ENCODE peak calls at places on chromosomes 12 and 14, in eight cellular contexts. One of them, this sample, is unnamed. For H3K36me3, the result is how much of the 10 kb centered on the place peaks cover.

GRCh38 chr14:85464135-85464534 is 65.8 kb upstream of the FLRT2 start:
- DNase-seq in psoas muscle: no peak
- DNase-seq in upper lobe of right lung: no peak
- DNase-seq in effector memory CD4-positive, alpha-beta T cell: no peak
- DNase-seq in cardiac muscle cell: no peak
- DNase-seq in stomach: no peak
- DNase-seq in DND-41: no peak
- DNase-seq in brain microvascular endothelial cell: no peak
- DNase-seq in this sample: no peak

GRCh38 chr14:83535396-83535906 is 1994.5 kb upstream of the FLRT2 start:
- DNase-seq in psoas muscle: no peak
- DNase-seq in upper lobe of right lung: no peak
- DNase-seq in effector memory CD4-positive, alpha-beta T cell: no peak
- DNase-seq in cardiac muscle cell: no peak
- DNase-seq in stomach: no peak
- DNase-seq in DND-41: no peak
- DNase-seq in brain microvascular endothelial cell: no peak
- DNase-seq in this sample: no peak

GRCh38 chr12:63949902-63950301 is 105.4 kb downstream of the SRGAP1 start:
- DNase-seq in psoas muscle: no peak
- DNase-seq in upper lobe of right lung: no peak
- DNase-seq in effector memory CD4-positive, alpha-beta T cell: no peak
- DNase-seq in cardiac muscle cell: peak
- DNase-seq in stomach: no peak
- DNase-seq in DND-41: no peak
- DNase-seq in brain microvascular endothelial cell: no peak
- DNase-seq in this sample: no peak

GRCh38 chr14:64440494-64440893 is 24.8 kb upstream of the AKAP5 start:
- DNase-seq in psoas muscle: no peak
- DNase-seq in upper lobe of right lung: no peak
- DNase-seq in effector memory CD4-positive, alpha-beta T cell: no peak
- DNase-seq in cardiac muscle cell: no peak
- DNase-seq in stomach: no peak
- DNase-seq in DND-41: no peak
- DNase-seq in brain microvascular endothelial cell: no peak
- DNase-seq in this sample: no peak

GRCh38 chr12:62654558-62655241 is 188.1 kb downstream of the MON2 start:
- DNase-seq in psoas muscle: no peak
- DNase-seq in upper lobe of right lung: no peak
- DNase-seq in effector memory CD4-positive, alpha-beta T cell: no peak
- DNase-seq in cardiac muscle cell: no peak
- DNase-seq in stomach: no peak
- DNase-seq in DND-41: peak
- DNase-seq in brain microvascular endothelial cell: no peak
- DNase-seq in this sample: no peak

GRCh38 chr12:124472690-124473279 is 94.6 kb downstream of the NCOR2 start:
- DNase-seq in psoas muscle: no peak
- DNase-seq in upper lobe of right lung: no peak
- DNase-seq in effector memory CD4-positive, alpha-beta T cell: no peak
- DNase-seq in cardiac muscle cell: no peak
- DNase-seq in stomach: no peak
- DNase-seq in DND-41: no peak
- DNase-seq in brain microvascular endothelial cell: no peak
- DNase-seq in this sample: no peak

GRCh38 chr12:66061557-66062279 is 68.8 kb downstream of the LLPH start:
- DNase-seq in psoas muscle: no peak
- DNase-seq in upper lobe of right lung: no peak
- DNase-seq in effector memory CD4-positive, alpha-beta T cell: no peak
- DNase-seq in cardiac muscle cell: peak
- DNase-seq in stomach: no peak
- DNase-seq in DND-41: no peak
- DNase-seq in brain microvascular endothelial cell: no peak
- DNase-seq in this sample: no peak

GRCh38 chr12:24079083-24079482 is 129.6 kb upstream of the SOX5 start:
- DNase-seq in psoas muscle: no peak
- DNase-seq in upper lobe of right lung: no peak
- DNase-seq in effector memory CD4-positive, alpha-beta T cell: no peak
- DNase-seq in cardiac muscle cell: no peak
- DNase-seq in stomach: no peak
- DNase-seq in DND-41: no peak
- DNase-seq in brain microvascular endothelial cell: no peak
- DNase-seq in this sample: no peak

GRCh38 chr14:57486767-57487379 is 6.8 kb downstream of the CCDC198 start:
- DNase-seq in psoas muscle: no peak
- DNase-seq in upper lobe of right lung: no peak
- DNase-seq in effector memory CD4-positive, alpha-beta T cell: no peak
- DNase-seq in cardiac muscle cell: peak
- DNase-seq in stomach: no peak
- DNase-seq in DND-41: peak
- DNase-seq in brain microvascular endothelial cell: peak
- DNase-seq in this sample: no peak

GRCh38 chr12:119153477-119154434 is 25.0 kb upstream of the HSPB8 start:
- DNase-seq in psoas muscle: peak
- DNase-seq in upper lobe of right lung: peak
- DNase-seq in effector memory CD4-positive, alpha-beta T cell: no peak
- DNase-seq in cardiac muscle cell: peak
- DNase-seq in stomach: peak
- DNase-seq in DND-41: peak
- DNase-seq in brain microvascular endothelial cell: peak
- DNase-seq in this sample: no peak

GRCh38 chr12:2409656-2410265 is 357.0 kb downstream of the CACNA1C start:
- DNase-seq in psoas muscle: no peak
- DNase-seq in upper lobe of right lung: peak
- DNase-seq in effector memory CD4-positive, alpha-beta T cell: no peak
- DNase-seq in cardiac muscle cell: no peak
- DNase-seq in stomach: no peak
- DNase-seq in DND-41: no peak
- DNase-seq in brain microvascular endothelial cell: no peak
- DNase-seq in this sample: no peak

DNA sequence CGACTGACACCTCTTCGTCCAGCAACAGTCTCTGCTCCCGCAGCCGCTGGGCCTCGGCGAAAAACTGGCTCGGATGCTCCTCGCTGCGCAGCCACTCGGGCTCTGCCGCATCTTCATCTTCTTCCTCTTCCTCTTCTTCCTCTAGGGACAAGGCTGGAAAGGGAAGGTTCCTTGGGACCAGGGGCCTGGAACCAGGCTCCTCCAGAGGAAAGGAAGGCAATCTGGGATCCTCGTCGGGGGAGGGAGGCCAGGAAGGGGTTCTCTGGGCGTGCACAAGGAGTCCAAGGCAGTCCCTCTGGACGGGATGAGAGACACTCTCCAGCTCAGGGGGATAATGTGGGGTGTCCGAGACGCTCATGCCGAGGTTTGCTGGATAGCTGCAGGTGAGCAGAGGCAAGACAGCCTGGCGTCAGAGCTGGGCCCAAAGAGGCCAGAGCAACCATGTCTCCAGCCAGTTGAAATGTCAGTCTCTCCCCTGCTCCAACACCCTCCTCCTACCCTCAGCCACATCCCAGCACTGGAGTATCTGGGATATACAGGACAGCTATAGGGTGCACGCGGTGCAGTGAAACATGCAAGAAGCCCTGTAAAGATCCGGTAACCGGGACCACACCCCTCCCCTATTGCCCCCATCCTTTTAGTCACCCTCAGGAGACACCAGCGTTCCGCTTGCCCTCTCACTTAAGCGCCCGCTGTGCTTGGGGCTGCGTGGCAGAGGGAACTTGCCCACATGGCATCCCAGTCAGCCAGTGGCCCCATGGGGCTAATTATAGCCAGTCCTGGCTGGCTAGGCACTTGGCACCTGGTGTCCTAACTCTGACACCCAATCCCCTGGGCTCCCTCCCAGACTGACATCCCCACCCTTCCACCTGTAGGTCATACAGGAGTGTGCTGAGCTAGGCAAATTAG is at the start of gene KLHL33:
- DNase-seq in psoas muscle: peak
- DNase-seq in upper lobe of right lung: no peak
- DNase-seq in effector memory CD4-positive, alpha-beta T cell: no peak
- DNase-seq in cardiac muscle cell: no peak
- DNase-seq in stomach: no peak
- DNase-seq in DND-41: no peak
- DNase-seq in brain microvascular endothelial cell: no peak
- DNase-seq in this sample: no peak
- H3K4me3 ChIP-seq in psoas muscle: peak
- H3K4me3 ChIP-seq in upper lobe of right lung: peak
- H3K4me3 ChIP-seq in effector memory CD4-positive, alpha-beta T cell: no peak
- H3K4me3 ChIP-seq in cardiac muscle cell: no peak
- H3K4me3 ChIP-seq in stomach: peak
- H3K4me3 ChIP-seq in DND-41: no peak
- H3K4me3 ChIP-seq in brain microvascular endothelial cell: peak
- H3K4me3 ChIP-seq in this sample: no peak

DNA sequence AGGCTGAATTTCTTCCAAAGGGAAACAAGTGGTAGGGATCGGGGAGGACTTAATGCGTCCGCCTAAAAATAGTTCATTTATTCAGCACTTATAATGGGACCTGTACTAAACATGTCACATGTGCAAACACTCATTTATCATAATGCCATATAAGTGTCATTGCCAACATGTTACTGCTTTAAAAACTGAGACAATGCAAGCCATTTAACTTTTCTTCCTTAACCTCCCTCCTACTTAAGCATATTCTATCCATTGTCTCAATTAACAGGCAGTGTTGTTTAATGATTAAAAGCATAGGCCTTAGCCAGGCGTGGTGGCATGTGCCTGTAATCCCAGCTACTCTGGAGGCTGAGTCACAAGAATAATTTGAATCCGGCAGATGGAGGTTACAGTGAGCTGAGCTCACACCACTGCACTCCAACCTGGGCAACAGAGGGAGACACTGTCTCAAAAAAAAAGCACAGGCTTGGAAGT is 13.5 kb upstream of the SCFD1 start:
- DNase-seq in psoas muscle: no peak
- DNase-seq in upper lobe of right lung: no peak
- DNase-seq in effector memory CD4-positive, alpha-beta T cell: no peak
- DNase-seq in cardiac muscle cell: peak
- DNase-seq in stomach: no peak
- DNase-seq in DND-41: no peak
- DNase-seq in brain microvascular endothelial cell: peak
- DNase-seq in this sample: peak
- H3K36me3 ChIP-seq in psoas muscle: under half
- H3K36me3 ChIP-seq in upper lobe of right lung: under half
- H3K36me3 ChIP-seq in effector memory CD4-positive, alpha-beta T cell: under half
- H3K36me3 ChIP-seq in cardiac muscle cell: under half
- H3K36me3 ChIP-seq in stomach: under half
- H3K36me3 ChIP-seq in DND-41: half or more
- H3K36me3 ChIP-seq in brain microvascular endothelial cell: under half
- H3K36me3 ChIP-seq in this sample: under half

DNA sequence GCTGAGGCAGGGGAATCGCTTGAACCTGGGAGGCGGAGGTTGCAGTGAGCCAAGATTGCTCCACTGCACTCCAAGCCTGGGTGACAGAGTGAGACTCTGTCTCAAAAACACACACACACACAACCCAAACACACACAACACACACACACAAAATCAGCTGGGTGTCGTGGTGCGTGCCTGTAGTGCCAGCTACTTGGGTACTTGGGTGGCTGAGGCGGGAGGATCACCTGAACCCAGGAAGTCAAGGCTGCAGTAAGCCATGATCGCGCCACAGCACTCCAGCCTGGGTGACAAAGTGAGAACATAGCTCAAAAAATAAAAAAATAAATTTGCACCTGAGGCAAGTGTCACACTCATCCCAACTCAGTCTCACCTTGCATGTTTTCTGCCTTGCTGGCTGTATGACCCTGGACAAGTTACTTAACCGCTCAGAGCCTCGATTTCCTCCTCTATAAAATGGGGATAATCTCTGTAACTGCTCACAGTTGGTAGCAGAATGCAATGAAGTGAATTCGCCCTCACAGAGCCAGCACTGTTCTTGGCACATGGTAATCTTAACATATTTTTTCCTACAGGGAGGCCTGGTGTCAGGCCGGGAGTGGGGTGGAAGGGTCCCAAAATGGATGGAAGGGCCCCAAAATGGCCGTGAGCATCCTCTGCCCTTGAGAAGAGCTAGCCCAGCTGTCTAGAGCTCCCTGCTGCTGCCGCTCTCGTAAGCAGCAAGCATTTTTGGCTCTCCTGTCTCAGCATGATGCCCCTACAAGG is 630 bp upstream of the HNF1A start:
- DNase-seq in psoas muscle: no peak
- DNase-seq in upper lobe of right lung: no peak
- DNase-seq in effector memory CD4-positive, alpha-beta T cell: no peak
- DNase-seq in cardiac muscle cell: no peak
- DNase-seq in stomach: no peak
- DNase-seq in DND-41: no peak
- DNase-seq in brain microvascular endothelial cell: no peak
- DNase-seq in this sample: no peak
- H3K27ac ChIP-seq in psoas muscle: no peak
- H3K27ac ChIP-seq in upper lobe of right lung: no peak
- H3K27ac ChIP-seq in effector memory CD4-positive, alpha-beta T cell: no peak
- H3K27ac ChIP-seq in cardiac muscle cell: no peak
- H3K27ac ChIP-seq in stomach: peak
- H3K27ac ChIP-seq in DND-41: no peak
- H3K27ac ChIP-seq in brain microvascular endothelial cell: no peak
- H3K27ac ChIP-seq in this sample: no peak

GRCh38 chr14:52790756-52791203 is 627 bp downstream of the GNPNAT1 start:
- DNase-seq in psoas muscle: no peak
- DNase-seq in upper lobe of right lung: no peak
- DNase-seq in effector memory CD4-positive, alpha-beta T cell: no peak
- DNase-seq in cardiac muscle cell: no peak
- DNase-seq in stomach: no peak
- DNase-seq in DND-41: no peak
- DNase-seq in brain microvascular endothelial cell: no peak
- DNase-seq in this sample: no peak

GRCh38 chr14:52786887-52787286 is 4.5 kb downstream of the GNPNAT1 start:
- DNase-seq in psoas muscle: no peak
- DNase-seq in upper lobe of right lung: no peak
- DNase-seq in effector memory CD4-positive, alpha-beta T cell: no peak
- DNase-seq in cardiac muscle cell: no peak
- DNase-seq in stomach: no peak
- DNase-seq in DND-41: no peak
- DNase-seq in brain microvascular endothelial cell: no peak
- DNase-seq in this sample: no peak

GRCh38 chr14:52790011-52790755 is 1.2 kb downstream of the GNPNAT1 start:
- DNase-seq in psoas muscle: no peak
- DNase-seq in upper lobe of right lung: no peak
- DNase-seq in effector memory CD4-positive, alpha-beta T cell: no peak
- DNase-seq in cardiac muscle cell: no peak
- DNase-seq in stomach: no peak
- DNase-seq in DND-41: no peak
- DNase-seq in brain microvascular endothelial cell: no peak
- DNase-seq in this sample: no peak

GRCh38 chr14:52791204-52792096 is at the start of gene GNPNAT1:
- DNase-seq in psoas muscle: peak
- DNase-seq in upper lobe of right lung: peak
- DNase-seq in effector memory CD4-positive, alpha-beta T cell: peak
- DNase-seq in cardiac muscle cell: peak
- DNase-seq in stomach: peak
- DNase-seq in DND-41: peak
- DNase-seq in brain microvascular endothelial cell: peak
- DNase-seq in this sample: peak

DNA sequence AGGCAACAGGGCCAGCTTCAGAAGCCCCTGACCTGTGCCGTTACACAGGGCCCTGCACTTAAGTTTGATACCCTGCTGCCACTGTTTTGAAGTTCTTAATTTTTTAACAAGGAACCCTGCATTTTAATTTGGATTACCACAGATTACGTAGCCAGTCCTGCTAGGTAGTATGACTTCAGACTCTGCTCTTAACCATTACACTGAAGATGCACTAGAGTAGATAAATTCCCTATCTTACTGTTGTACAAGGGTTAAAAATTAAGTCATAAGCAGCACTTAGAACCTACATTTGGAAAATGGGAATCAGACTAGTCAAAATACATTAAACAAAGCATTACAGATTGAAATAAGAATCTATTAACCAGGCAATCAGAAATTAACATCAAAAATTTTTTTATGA is 2.3 kb downstream of the GNPNAT1 start:
- DNase-seq in psoas muscle: no peak
- DNase-seq in upper lobe of right lung: no peak
- DNase-seq in effector memory CD4-positive, alpha-beta T cell: no peak
- DNase-seq in cardiac muscle cell: no peak
- DNase-seq in stomach: no peak
- DNase-seq in DND-41: no peak
- DNase-seq in brain microvascular endothelial cell: no peak
- DNase-seq in this sample: no peak
- H3K4me3 ChIP-seq in psoas muscle: no peak
- H3K4me3 ChIP-seq in upper lobe of right lung: no peak
- H3K4me3 ChIP-seq in effector memory CD4-positive, alpha-beta T cell: no peak
- H3K4me3 ChIP-seq in cardiac muscle cell: no peak
- H3K4me3 ChIP-seq in stomach: peak
- H3K4me3 ChIP-seq in DND-41: peak
- H3K4me3 ChIP-seq in brain microvascular endothelial cell: peak
- H3K4me3 ChIP-seq in this sample: no peak